ENCODE peak calls at places on chromosomes 3 and 15, in ten cellular contexts. L is right lobe of liver; G is thyroid gland; E is heart right ventricle; T is neural progenitor cell; R is Peyer's patch; F is naive thymus-derived CD4-positive, alpha-beta T cell; I is hepatocyte; H is stomach; A is brain microvascular endothelial cell. W is an unnamed sample.

GRCh38 chr3:195094211-195094921 is 176.6 kb downstream of the XXYLT1 start:
- DNase-seq in F (no peak), H (no peak), A (no peak), R (no peak), T (no peak), E (no peak), L (peak; percentile 52), G (peak; percentile 89), I (no peak), W (no peak)

GRCh38 chr3:20576228-20576627 is 390.2 kb upstream of the SGO1 start:
- DNase-seq in I (no peak), G (no peak), R (no peak), A (no peak), L (no peak), F (no peak), H (no peak), E (no peak), T (no peak), W (no peak)

GRCh38 chr3:39132096-39133092 is 21.0 kb downstream of the CSRNP1 start:
- DNase-seq in T (no peak), E (no peak), H (peak; percentile 33), G (no peak), A (no peak), L (no peak), F (no peak), I (no peak), R (no peak), W (no peak)

GRCh38 chr3:56423537-56424209 is 44.6 kb downstream of the ERC2 start:
- DNase-seq in A (no peak), T (no peak), I (peak; percentile 44), E (no peak), L (no peak), H (no peak), F (no peak), G (no peak), R (no peak), W (no peak)

GRCh38 chr3:184952671-184953070 is 140.7 kb downstream of the VPS8 start:
- DNase-seq in A (no peak), H (no peak), R (no peak), F (no peak), I (no peak), G (no peak), E (no peak), T (no peak), L (no peak), W (no peak)

GRCh38 chr3:150300847-150301517 is 107.1 kb upstream of the TSC22D2 start:
- DNase-seq in E (no peak), L (no peak), F (no peak), G (no peak), T (no peak), A (peak; percentile 20), R (no peak), I (no peak), H (no peak), W (no peak)

GRCh38 chr3:194082596-194083220 is 53.2 kb upstream of the HES1 start:
- DNase-seq in L (no peak), H (no peak), T (no peak), F (no peak), R (no peak), I (no peak), E (peak; percentile 72), G (no peak), A (no peak), W (no peak)

GRCh38 chr15:77851696-77852095 is 219.0 kb upstream of the LINGO1 start:
- DNase-seq in A (no peak), H (no peak), R (peak; percentile 48), I (peak; percentile 62), T (no peak), G (peak; percentile 86), E (no peak), F (no peak), L (peak; percentile 40), W (no peak)

GRCh38 chr15:69723404-69724097 is 270.9 kb downstream of the RPLP1 start:
- DNase-seq in A (no peak), F (no peak), R (no peak), E (no peak), L (no peak), G (peak; percentile 49), H (no peak), T (peak; percentile 47), I (no peak), W (no peak)

GRCh38 chr15:74791007-74791406 is 9.1 kb downstream of the CSK start:
- DNase-seq in I (no peak), G (no peak), A (no peak), E (no peak), F (no peak), T (no peak), H (no peak), R (no peak), L (no peak), W (no peak)

GRCh38 chr15:43939070-43939469 is 112.3 kb downstream of the WDR76 start:
- DNase-seq in H (no peak), F (no peak), L (no peak), T (no peak), G (no peak), E (no peak), I (no peak), R (no peak), A (peak; percentile 30), W (no peak)

GRCh38 chr3:166481340-166481739 is 644.1 kb upstream of the BCHE start:
- DNase-seq in L (no peak), F (no peak), T (no peak), R (no peak), E (no peak), H (no peak), G (no peak), I (no peak), A (no peak), W (no peak)

GRCh38 chr15:96234109-96234892 is 96.2 kb upstream of the NR2F2 start:
- DNase-seq in L (no peak), G (no peak), H (no peak), A (no peak), F (no peak), I (no peak), E (no peak), T (no peak), R (no peak), W (no peak)

GRCh38 chr3:9715764-9716437 is 12.3 kb downstream of the CPNE9 start:
- DNase-seq in T (peak; percentile 18), I (peak; percentile 90), A (peak; percentile 76), L (no peak), E (peak; percentile 70), R (peak; percentile 68), H (peak; percentile 76), F (no peak), G (peak; percentile 34), W (peak; percentile 67)

GRCh38 chr15:74843891-74844299 is 939 bp upstream of the ULK3 start:
- DNase-seq in H (no peak), F (no peak), I (no peak), E (no peak), T (peak; percentile 24), L (no peak), R (no peak), A (no peak), G (no peak), W (no peak)

GRCh38 chr3:112499328-112499727 is at the start of gene BTLA:
- DNase-seq in A (no peak), L (no peak), E (no peak), R (no peak), I (no peak), G (no peak), H (no peak), F (peak; percentile 50), T (no peak), W (no peak)
- H3K4me3 ChIP-seq in A (no peak within 1 kb of the TSS), L (no peak within 1 kb of the TSS), E (no peak within 1 kb of the TSS), R (peak within 1 kb of the TSS; percentile 38), I (no peak within 1 kb of the TSS), G (no peak within 1 kb of the TSS), H (no peak within 1 kb of the TSS), F (peak within 1 kb of the TSS; percentile 80), T (no peak within 1 kb of the TSS), W (no peak within 1 kb of the TSS)

GRCh38 chr3:122055215-122055614 is at the start of gene CD86:
- DNase-seq in R (no peak), G (no peak), F (no peak), I (no peak), A (no peak), T (no peak), E (no peak), H (no peak), L (no peak), W (no peak)
- H3K27ac ChIP-seq in R (no peak within 1 kb of the TSS), G (no peak within 1 kb of the TSS), F (no peak within 1 kb of the TSS), I (no peak within 1 kb of the TSS), A (no peak within 1 kb of the TSS), T (no peak within 1 kb of the TSS), E (no peak within 1 kb of the TSS), H (peak within 1 kb of the TSS; percentile 27), L (peak within 1 kb of the TSS; percentile 14), W (peak within 1 kb of the TSS; percentile 39)

GRCh38 chr3:131082246-131082645 is 55.6 kb downstream of the NEK11 start:
- DNase-seq in L (no peak), R (no peak), I (no peak), G (no peak), H (no peak), A (no peak), E (no peak), T (no peak), F (no peak), W (no peak)

GRCh38 chr3:131075632-131076328 is 49.1 kb downstream of the NEK11 start:
- DNase-seq in E (no peak), R (no peak), L (no peak), F (no peak), T (no peak), H (no peak), G (no peak), A (no peak), I (no peak), W (no peak)

GRCh38 chr3:131081224-131081623 is 54.5 kb downstream of the NEK11 start:
- DNase-seq in E (no peak), R (no peak), T (no peak), L (no peak), G (no peak), I (no peak), A (no peak), H (no peak), F (no peak), W (no peak)

GRCh38 chr3:131072845-131073244 is 46.2 kb downstream of the NEK11 start:
- DNase-seq in L (no peak), T (no peak), E (peak; percentile 75), F (no peak), A (peak; percentile 67), H (no peak), I (peak; percentile 22), R (no peak), G (no peak), W (no peak)

DNA sequence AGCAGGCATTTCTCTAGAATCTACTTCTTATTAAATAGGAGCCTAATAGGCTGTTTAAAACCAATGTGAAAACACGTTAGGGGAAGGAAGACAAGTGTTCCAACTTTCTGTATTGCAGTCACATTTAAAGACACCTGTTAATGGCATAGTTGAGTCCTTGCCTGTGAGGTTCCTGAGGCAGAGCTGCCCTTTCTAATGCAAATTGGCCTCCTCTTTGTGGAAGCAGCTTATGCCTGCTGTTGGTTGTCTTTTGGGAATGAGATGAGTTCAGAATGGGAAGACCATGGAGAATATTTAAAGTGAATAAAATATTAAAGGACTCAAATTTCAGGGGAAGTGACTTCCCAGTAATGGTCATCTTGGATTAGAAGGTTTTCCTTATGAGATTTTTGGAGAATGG is 51.2 kb downstream of the NEK11 start:
- DNase-seq in I (no peak), R (no peak), A (no peak), F (no peak), H (no peak), L (no peak), G (no peak), E (no peak), T (peak; percentile 72), W (no peak)
- H3K36me3 ChIP-seq in I (no peaks in the 10 kb centered on the region), R (no peaks in the 10 kb centered on the region), A (no peaks in the 10 kb centered on the region), F (no peaks in the 10 kb centered on the region), H (no peaks in the 10 kb centered on the region), L (no peaks in the 10 kb centered on the region), G (no peaks in the 10 kb centered on the region), E (no peaks in the 10 kb centered on the region), T (no peaks in the 10 kb centered on the region), W (peaks cover 4% of the 10 kb centered on the region)

GRCh38 chr3:12187448-12188327 is 29.0 kb upstream of the TIMP4 start:
- DNase-seq in T (no peak), G (peak; percentile 64), L (peak; percentile 69), A (peak; percentile 48), E (no peak), F (no peak), I (no peak), R (no peak), H (no peak), W (no peak)
- H3K4me3 ChIP-seq in T (no peak overlapping the region), G (no peak overlapping the region), L (no peak overlapping the region), A (peak overlapping the region; percentile 5), E (no peak overlapping the region), F (no peak overlapping the region), I (no peak overlapping the region), R (no peak overlapping the region), H (no peak overlapping the region), W (no peak overlapping the region)

W was measured in lung.